ENCODE peak calls at places on chromosomes 13 and 19, in four cellular contexts. M is SHP77 treated with DMSO at 0.1 percent for 48 hours, F is H1, E is left cardiac atrium. R is an unnamed sample.
A peak's percentile ranks its signal among the peaks of the same experiment; 100 is the strongest.

GRCh38 chr19:41302624-41303351 is 7.2 kb upstream of the CCDC97 start:
- DNase-seq in M (no peak), F (no peak), E (no peak), R (no peak)

GRCh38 chr19:31520633-31521032 is 171.4 kb upstream of the TSHZ3 start:
- DNase-seq in M (no peak), F (no peak), E (no peak), R (no peak)

GRCh38 chr19:53942001-53942786 is 20.5 kb upstream of the CACNG8 start:
- DNase-seq in M (no peak), F (peak; percentile 97), E (no peak), R (no peak)

GRCh38 chr13:26853272-26853818 is 92.8 kb upstream of the GPR12 start:
- DNase-seq in M (no peak), F (no peak), E (no peak), R (no peak)

GRCh38 chr19:45340232-45340898 is at the start of gene KLC3:
- DNase-seq in M (no peak), F (no peak), E (no peak), R (no peak)

GRCh38 chr19:5988520-5989387 is 10.8 kb upstream of the RANBP3 start:
- DNase-seq in M (no peak), F (no peak), E (no peak), R (no peak)

GRCh38 chr19:11964496-11964857 is 363 bp upstream of the ZNF763 start:
- DNase-seq in M (no peak), F (no peak), E (no peak), R (no peak)

GRCh38 chr19:40424637-40425449 is 949 bp downstream of the SERTAD1 start:
- DNase-seq in M (no peak), F (no peak), E (no peak), R (no peak)

GRCh38 chr13:33524086-33524485 is 238.5 kb upstream of the STARD13 start:
- DNase-seq in M (no peak), F (no peak), E (no peak), R (peak; percentile 48)

GRCh38 chr19:10762656-10763055 is 44.8 kb downstream of the DNM2 start:
- DNase-seq in M (no peak), F (no peak), E (no peak), R (peak; percentile 48)

GRCh38 chr13:37492741-37493514 is 105.6 kb downstream of the POSTN start:
- DNase-seq in M (no peak), F (no peak), E (no peak), R (peak; percentile 77)

GRCh38 chr19:38699027-38699346 is 45.3 kb downstream of the CAPN12 start:
- DNase-seq in M (no peak), F (no peak), E (no peak), R (no peak)

GRCh38 chr19:34556500-34556899 is 74.9 kb downstream of the WTIP start:
- DNase-seq in M (peak; percentile 2), F (no peak), E (no peak), R (peak; percentile 5)

GRCh38 chr19:41866284-41866683 is 6.2 kb downstream of the RPS19 start:
- DNase-seq in M (no peak), F (no peak), E (no peak), R (no peak)

GRCh38 chr19:18157465-18158063 is 4.6 kb downstream of the PIK3R2 start:
- DNase-seq in M (peak; percentile 71), F (no peak), E (no peak), R (no peak)

GRCh38 chr13:37417042-37417441 is 181.5 kb downstream of the POSTN start:
- DNase-seq in M (no peak), F (no peak), E (no peak), R (no peak)

GRCh38 chr19:46068345-46069258 is 27.8 kb upstream of the IGFL4 start:
- DNase-seq in M (no peak), F (no peak), E (no peak), R (peak; percentile 88)

GRCh38 chr19:33139165-33139564 is 7.3 kb downstream of the WDR88 start:
- DNase-seq in M (no peak), F (no peak), E (no peak), R (no peak)

GRCh38 chr19:55251296-55252081 is 7.3 kb downstream of the PPP6R1 start:
- DNase-seq in M (no peak), F (no peak), E (no peak), R (peak; percentile 81)

GRCh38 chr13:48733739-48734329 is 80.1 kb downstream of the CYSLTR2 start:
- DNase-seq in M (no peak), F (no peak), E (no peak), R (no peak)

GRCh38 chr19:42528354-42529247 is at the start of gene CEACAM1:
- DNase-seq in M (no peak), F (no peak), E (peak; percentile 53), R (peak; percentile 38)